ENCODE peak calls at places on chromosomes 5 and 9, in seven cellular contexts. S is body of pancreas, N is caudate nucleus, W is lung, F is coronary artery, C is colonic mucosa, V is PC-3. I is an unnamed sample.

GRCh38 chr9:19161257-19162025 is 34.1 kb upstream of the PLIN2 start:
- DNase-seq in S (peak), N (no peak), W (peak), F (no peak), C (peak), V (peak), I (peak)

GRCh38 chr5:13695076-13695712 is 249.3 kb downstream of the DNAH5 start:
- DNase-seq in S (no peak), N (no peak), W (no peak), F (no peak), C (no peak), V (no peak), I (no peak)

GRCh38 chr9:22528485-22528884 is 81.9 kb downstream of the DMRTA1 start:
- DNase-seq in S (no peak), N (no peak), W (no peak), F (no peak), C (no peak), V (peak), I (no peak)

GRCh38 chr5:154038241-154038603 is 488 bp downstream of the FAM114A2 start:
- DNase-seq in S (peak), N (no peak), W (no peak), F (no peak), C (peak), V (peak), I (peak)

GRCh38 chr9:23492126-23493002 is 333.7 kb downstream of the ELAVL2 start:
- DNase-seq in S (no peak), N (no peak), W (no peak), F (no peak), C (peak), V (peak), I (no peak)

GRCh38 chr9:98584059-98584458 is 124.7 kb downstream of the GABBR2 start:
- DNase-seq in S (no peak), N (no peak), W (no peak), F (no peak), C (no peak), V (no peak), I (no peak)

GRCh38 chr9:106945727-106946690 is 83.0 kb downstream of the ZNF462 start:
- DNase-seq in S (no peak), N (no peak), W (no peak), F (no peak), C (no peak), V (peak), I (no peak)

GRCh38 chr5:33153373-33153772 is 287.4 kb upstream of the TARS1 start:
- DNase-seq in S (no peak), N (no peak), W (no peak), F (no peak), C (no peak), V (no peak), I (no peak)

GRCh38 chr5:20340123-20340522 is 352.1 kb upstream of the CDH18 start:
- DNase-seq in S (peak), N (no peak), W (no peak), F (no peak), C (no peak), V (peak), I (no peak)

GRCh38 chr9:32589083-32589713 is 16.2 kb upstream of the NDUFB6 start:
- DNase-seq in S (no peak), N (no peak), W (no peak), F (no peak), C (no peak), V (peak), I (no peak)

GRCh38 chr5:102690910-102691309 is 64.2 kb upstream of the PAM start:
- DNase-seq in S (no peak), N (no peak), W (no peak), F (no peak), C (no peak), V (no peak), I (no peak)

GRCh38 chr9:89021154-89021803 is 30.0 kb downstream of the S1PR3 start:
- DNase-seq in S (peak), N (peak), W (peak), F (no peak), C (no peak), V (peak), I (peak)

GRCh38 chr9:37547328-37547878 is 28.8 kb downstream of the FBXO10 start:
- DNase-seq in S (no peak), N (no peak), W (no peak), F (no peak), C (no peak), V (no peak), I (no peak)

GRCh38 chr5:180126716-180127681 is 55.4 kb upstream of the RNF130 start:
- DNase-seq in S (peak), N (peak), W (peak), F (peak), C (peak), V (peak), I (peak)

GRCh38 chr5:82365744-82366228 is 87.6 kb upstream of the RPS23 start:
- DNase-seq in S (no peak), N (no peak), W (no peak), F (no peak), C (no peak), V (peak), I (no peak)

GRCh38 chr5:172504736-172505402 is 50.5 kb upstream of the SH3PXD2B start:
- DNase-seq in S (peak), N (no peak), W (peak), F (peak), C (peak), V (no peak), I (no peak)

GRCh38 chr5:111681791-111682190 is 75.2 kb downstream of the NREP start:
- DNase-seq in S (no peak), N (no peak), W (no peak), F (no peak), C (no peak), V (no peak), I (no peak)

GRCh38 chr5:102554728-102555127 is 55.9 kb upstream of the SLCO6A1 start:
- DNase-seq in S (no peak), N (no peak), W (no peak), F (no peak), C (no peak), V (peak), I (no peak)

GRCh38 chr5:177304392-177305119 is 957 bp downstream of the PRELID1 start:
- DNase-seq in S (no peak), N (no peak), W (no peak), F (no peak), C (peak), V (peak), I (no peak)

GRCh38 chr5:115170128-115170923 is 618 bp upstream of the TRIM36 start:
- DNase-seq in S (peak), N (peak), W (peak), F (no peak), C (peak), V (peak), I (no peak)

GRCh38 chr5:5422819-5423515 is 490 bp downstream of the ICE1 start:
- DNase-seq in S (no peak), N (no peak), W (no peak), F (no peak), C (peak), V (no peak), I (peak)

GRCh38 chr5:138077064-138077696 is 6.7 kb upstream of the WNT8A start:
- DNase-seq in S (peak), N (peak), W (peak), F (no peak), C (peak), V (peak), I (peak)

GRCh38 chr9:69122391-69123141 is 51.5 kb upstream of the TJP2 start:
- DNase-seq in S (peak), N (no peak), W (peak), F (no peak), C (peak), V (peak), I (peak)

GRCh38 chr9:103078581-103078980 is 83.4 kb downstream of the CYLC2 start:
- DNase-seq in S (no peak), N (no peak), W (no peak), F (no peak), C (no peak), V (no peak), I (no peak)

GRCh38 chr5:71891856-71892255 is 172.8 kb downstream of the CARTPT start:
- DNase-seq in S (peak), N (no peak), W (no peak), F (no peak), C (no peak), V (no peak), I (peak)

GRCh38 chr9:130825051-130825651 is 9.9 kb upstream of the ABL1 start:
- DNase-seq in S (peak), N (no peak), W (no peak), F (no peak), C (peak), V (peak), I (peak)

GRCh38 chr9:109251080-109251775 is 69.6 kb downstream of the EPB41L4B start:
- DNase-seq in S (peak), N (no peak), W (no peak), F (no peak), C (peak), V (peak), I (peak)

GRCh38 chr9:70868044-70868443 is 253.4 kb downstream of the TRPM3 start:
- DNase-seq in S (no peak), N (no peak), W (no peak), F (no peak), C (no peak), V (no peak), I (no peak)

GRCh38 chr9:77679088-77679487 is 31.0 kb upstream of the GNA14 start:
- DNase-seq in S (no peak), N (no peak), W (no peak), F (no peak), C (no peak), V (peak), I (no peak)

GRCh38 chr5:128053291-128053954 is 30.1 kb upstream of the SLC12A2 start:
- DNase-seq in S (peak), N (no peak), W (no peak), F (no peak), C (no peak), V (peak), I (peak)

GRCh38 chr5:119105971-119106370 is 35.1 kb downstream of the DMXL1 start:
- DNase-seq in S (no peak), N (no peak), W (no peak), F (no peak), C (no peak), V (no peak), I (no peak)

GRCh38 chr5:88934401-88934800 is 51.4 kb upstream of the MEF2C start:
- DNase-seq in S (no peak), N (no peak), W (no peak), F (no peak), C (no peak), V (no peak), I (no peak)

GRCh38 chr5:167653645-167654106 is 637.8 kb upstream of the WWC1 start:
- DNase-seq in S (no peak), N (no peak), W (no peak), F (no peak), C (no peak), V (peak), I (no peak)